ENCODE peak calls at places on chromosome 6, in four cellular contexts. L is K562, G is WTC11, Y is HepG2. N is an unnamed sample.

GRCh38 chr6:169803291-169803811 is 51.9 kb downstream of the ERMARD start:
- DNase-seq in L (no peak), G (no peak), Y (no peak), N (peak)

GRCh38 chr6:109486068-109486467 is 3.0 kb upstream of the ZBTB24 start:
- DNase-seq in L (no peak), G (no peak), Y (peak), N (no peak)

GRCh38 chr6:35194390-35194789 is 19.4 kb upstream of the SCUBE3 start:
- DNase-seq in L (no peak), G (no peak), Y (no peak), N (no peak)

GRCh38 chr6:37283786-37284185 is 25.8 kb upstream of the TMEM217 start:
- DNase-seq in L (no peak), G (no peak), Y (no peak), N (no peak)

GRCh38 chr6:84687487-84687886 is 76.9 kb downstream of the TBX18 start:
- DNase-seq in L (no peak), G (no peak), Y (no peak), N (no peak)

GRCh38 chr6:1424306-1424927 is 35.0 kb downstream of the FOXF2 start:
- DNase-seq in L (no peak), G (peak), Y (peak), N (no peak)

GRCh38 chr6:104537185-104537584 is 322.5 kb downstream of the HACE1 start:
- DNase-seq in L (no peak), G (no peak), Y (no peak), N (no peak)

GRCh38 chr6:34746104-34746846 is 11.0 kb upstream of the SNRPC start:
- DNase-seq in L (no peak), G (no peak), Y (no peak), N (no peak)

GRCh38 chr6:113530769-113531168 is 326.4 kb upstream of the MARCKS start:
- DNase-seq in L (no peak), G (no peak), Y (peak), N (no peak)

GRCh38 chr6:12635813-12636212 is 80.8 kb upstream of the PHACTR1 start:
- DNase-seq in L (no peak), G (no peak), Y (no peak), N (no peak)

GRCh38 chr6:128276311-128276710 is 244.1 kb downstream of the PTPRK start:
- DNase-seq in L (no peak), G (no peak), Y (no peak), N (no peak)

GRCh38 chr6:71551798-71552197 is 263.2 kb downstream of the OGFRL1 start:
- DNase-seq in L (no peak), G (no peak), Y (no peak), N (no peak)

GRCh38 chr6:32854376-32855178 is 585 bp downstream of the PSMB9 start:
- DNase-seq in L (no peak), G (no peak), Y (no peak), N (no peak)

DNA sequence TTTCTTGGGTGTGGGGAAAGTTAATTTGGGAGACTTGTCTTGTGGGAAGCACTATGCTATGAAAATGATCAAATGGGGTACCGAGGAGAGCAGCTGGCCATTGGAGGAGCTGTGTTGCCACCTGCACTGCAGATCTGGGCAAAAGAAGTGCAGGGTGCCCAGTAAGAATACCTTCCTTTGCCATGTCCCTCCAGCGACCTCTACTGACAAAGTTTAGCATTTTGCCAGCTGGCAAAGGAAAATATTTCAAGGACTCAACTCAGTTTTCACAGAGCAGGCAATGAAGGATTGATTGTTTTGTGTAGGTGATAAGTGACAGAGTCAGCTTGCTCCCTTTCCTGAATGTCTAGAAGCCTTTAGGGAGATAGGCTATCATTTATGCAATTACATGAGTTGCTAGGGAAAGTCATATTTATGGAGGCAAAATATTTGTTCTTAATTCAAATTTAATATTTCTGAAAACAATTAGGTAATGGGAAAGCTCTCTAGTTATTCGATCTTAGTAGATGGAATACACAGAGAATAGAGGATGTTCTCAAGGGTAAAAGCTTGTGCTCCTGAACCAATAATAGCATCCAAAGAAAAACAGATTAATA is 118.4 kb downstream of the FARS2 start:
- DNase-seq in L (peak), G (peak), Y (peak), N (peak)
- TF ChIP-seq CREM in L (no peak), G (no peak), Y (no peak), N (no peak)

DNA sequence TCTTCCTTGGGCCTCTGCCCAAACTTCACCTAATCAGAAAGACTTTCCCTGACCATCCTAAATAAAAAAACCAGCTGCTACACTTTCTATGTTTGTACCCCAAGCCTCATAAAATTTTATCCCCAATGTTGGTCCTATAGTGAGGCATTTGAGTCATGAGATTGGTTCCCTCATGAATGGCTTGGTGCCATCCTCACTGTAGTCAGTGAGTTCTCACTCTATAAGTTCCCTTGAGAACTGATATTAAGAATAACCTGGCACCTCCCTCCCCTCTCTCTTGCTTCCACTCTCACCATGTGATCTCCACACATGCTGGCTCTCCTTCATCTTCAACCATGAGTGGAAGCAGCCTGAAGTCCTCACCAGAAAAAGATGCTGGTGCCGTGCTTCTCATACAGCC is 316.9 kb upstream of the PRDM1 start:
- DNase-seq in L (no peak), G (no peak), Y (no peak), N (no peak)
- TF ChIP-seq CREM in L (no peak), G (no peak), Y (no peak), N (no peak)

DNA sequence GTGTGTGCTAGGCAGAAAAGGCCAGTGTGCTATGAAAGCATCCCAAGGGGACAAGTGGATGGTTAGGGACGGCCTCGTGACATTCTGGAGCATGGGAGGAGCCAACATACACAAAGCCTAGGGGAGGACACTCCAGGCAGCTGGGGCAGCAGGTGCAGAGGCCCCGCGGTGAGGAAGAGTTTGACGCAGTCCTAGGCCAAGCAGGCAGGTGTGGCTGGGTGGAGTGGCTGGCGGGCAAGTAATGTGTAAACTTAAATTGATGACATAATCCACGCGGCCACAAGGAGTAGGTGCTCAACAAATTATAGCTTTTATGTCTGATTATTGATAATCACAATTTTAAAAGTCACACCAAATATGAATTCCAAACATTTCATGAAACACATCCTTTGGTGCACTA is 93.6 kb downstream of the TMEM242 start:
- DNase-seq in L (no peak), G (peak), Y (no peak), N (no peak)
- TF ChIP-seq CREM in L (no peak), G (no peak), Y (no peak), N (no peak)

DNA sequence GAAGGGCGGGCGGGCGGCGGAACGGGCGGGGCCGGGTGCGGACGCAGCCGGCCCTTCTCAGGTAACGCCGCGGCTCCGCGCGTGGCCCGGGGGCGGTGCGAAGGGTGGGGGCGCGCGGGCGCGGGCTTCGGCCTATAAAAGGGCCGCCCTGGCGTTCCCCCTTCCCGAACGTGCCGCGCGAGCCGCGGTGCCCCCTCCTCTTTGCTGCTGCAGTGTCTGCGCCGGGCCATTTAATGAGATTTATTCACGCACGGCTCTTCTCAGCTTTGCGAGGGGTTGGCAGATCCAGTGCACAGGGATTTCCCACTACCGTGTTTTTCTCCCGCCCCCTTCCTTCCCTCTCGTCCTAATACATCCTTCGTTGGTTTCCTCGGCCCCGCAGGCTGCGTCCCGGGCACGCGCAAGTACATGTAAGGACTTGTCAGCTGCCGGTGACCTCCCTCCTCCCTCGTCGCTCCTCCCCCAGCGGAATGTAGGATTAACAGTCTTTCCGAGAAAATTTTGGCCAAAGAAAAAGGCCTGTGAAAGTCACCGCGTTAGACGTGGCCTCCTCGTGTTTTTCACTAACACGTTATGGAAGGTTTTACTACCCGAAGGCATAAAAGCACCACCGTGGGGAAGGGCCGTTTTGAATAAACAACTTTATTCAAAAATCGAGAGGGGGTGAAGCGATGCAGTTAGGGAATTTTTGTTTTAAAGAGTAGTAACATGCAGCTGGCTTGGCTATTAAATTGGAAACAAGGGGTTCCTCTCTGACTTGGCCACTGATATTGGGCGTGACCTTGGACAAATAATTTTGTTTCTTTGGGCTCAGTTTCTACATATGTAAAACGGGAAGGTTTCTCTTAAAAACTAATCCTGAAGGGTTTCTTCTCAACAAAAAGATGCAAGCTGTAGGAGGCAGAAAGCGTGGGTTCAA is 977 bp upstream of the REV3L start:
- DNase-seq in L (peak), G (peak), Y (peak), N (peak)
- TF ChIP-seq CREM in L (peak), G (no peak), Y (peak), N (no peak)

GRCh38 chr6:105806486-105806920 is 279.6 kb upstream of the PRDM1 start:
- DNase-seq in L (no peak), G (no peak), Y (no peak), N (no peak)
- TF ChIP-seq CREM in L (no peak), G (no peak), Y (no peak), N (no peak)

DNA sequence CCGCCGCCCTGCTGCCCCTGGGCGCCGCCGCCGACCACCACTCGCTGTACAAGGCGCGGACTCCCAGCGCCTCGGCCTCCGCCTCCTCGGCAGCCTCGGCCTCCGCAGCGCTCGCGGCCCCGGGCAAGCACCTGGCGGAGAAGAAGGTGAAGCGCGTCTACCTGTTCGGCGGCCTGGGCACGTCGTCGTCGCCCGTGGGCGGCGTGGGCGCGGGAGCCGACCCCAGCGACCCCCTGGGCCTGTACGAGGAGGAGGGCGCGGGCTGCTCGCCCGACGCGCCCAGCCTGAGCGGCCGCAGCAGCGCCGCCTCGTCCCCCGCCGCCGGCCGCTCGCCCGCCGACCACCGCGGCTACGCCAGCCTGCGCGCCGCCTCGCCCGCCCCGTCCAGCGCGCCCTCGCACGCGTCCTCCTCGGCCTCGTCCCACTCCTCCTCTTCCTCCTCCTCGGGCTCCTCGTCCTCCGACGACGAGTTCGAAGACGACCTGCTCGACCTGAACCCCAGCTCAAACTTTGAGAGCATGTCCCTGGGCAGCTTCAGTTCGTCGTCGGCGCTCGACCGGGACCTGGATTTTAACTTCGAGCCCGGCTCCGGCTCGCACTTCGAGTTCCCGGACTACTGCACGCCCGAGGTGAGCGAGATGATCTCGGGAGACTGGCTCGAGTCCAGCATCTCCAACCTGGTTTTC is 1.9 kb downstream of the SOX4 start:
- DNase-seq in L (no peak), G (peak), Y (no peak), N (no peak)
- TF ChIP-seq CREM in L (no peak), G (peak), Y (no peak), N (no peak)

GRCh38 chr6:40894962-40895799 is 143.8 kb downstream of the UNC5CL start:
- DNase-seq in L (peak), G (peak), Y (peak), N (no peak)

GRCh38 chr6:40899684-40900155 is 139.3 kb downstream of the UNC5CL start:
- DNase-seq in L (no peak), G (no peak), Y (peak), N (no peak)

GRCh38 chr6:40896696-40897095 is 142.3 kb downstream of the UNC5CL start:
- DNase-seq in L (no peak), G (no peak), Y (peak), N (no peak)

GRCh38 chr6:40898073-40898472 is 140.9 kb downstream of the UNC5CL start:
- DNase-seq in L (no peak), G (no peak), Y (no peak), N (no peak)

DNA sequence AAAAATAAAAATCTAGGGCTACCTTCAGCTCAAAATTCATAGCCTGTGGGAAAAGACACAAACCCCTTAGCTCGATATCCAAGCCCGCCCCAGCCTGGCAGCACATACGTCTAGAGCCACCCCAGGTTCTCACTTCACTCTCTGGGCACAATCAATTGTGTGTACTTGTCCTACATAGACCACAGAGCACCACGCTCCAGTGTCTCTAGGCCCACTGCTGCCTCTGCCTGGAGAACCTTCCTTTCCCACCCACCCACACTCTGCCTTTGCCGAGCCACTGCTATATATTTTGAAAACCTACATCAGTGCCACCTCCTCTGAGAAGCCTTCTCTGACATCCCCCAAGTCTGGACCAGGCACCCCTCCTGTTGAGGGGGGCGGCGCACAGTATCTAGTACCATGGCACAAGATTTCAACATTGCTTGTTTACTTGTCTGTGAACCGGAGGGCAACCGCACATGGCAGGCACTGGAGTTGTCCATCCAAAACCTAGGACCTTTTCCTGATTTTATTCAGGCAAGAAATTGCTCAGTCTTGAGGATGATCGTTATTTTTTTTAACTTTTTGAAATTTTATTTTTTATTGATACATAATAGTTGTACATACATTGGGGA is 141.5 kb downstream of the UNC5CL start:
- DNase-seq in L (no peak), G (no peak), Y (peak), N (no peak)
- TF ChIP-seq CREM in L (no peak), G (no peak), Y (peak), N (no peak)

DNA sequence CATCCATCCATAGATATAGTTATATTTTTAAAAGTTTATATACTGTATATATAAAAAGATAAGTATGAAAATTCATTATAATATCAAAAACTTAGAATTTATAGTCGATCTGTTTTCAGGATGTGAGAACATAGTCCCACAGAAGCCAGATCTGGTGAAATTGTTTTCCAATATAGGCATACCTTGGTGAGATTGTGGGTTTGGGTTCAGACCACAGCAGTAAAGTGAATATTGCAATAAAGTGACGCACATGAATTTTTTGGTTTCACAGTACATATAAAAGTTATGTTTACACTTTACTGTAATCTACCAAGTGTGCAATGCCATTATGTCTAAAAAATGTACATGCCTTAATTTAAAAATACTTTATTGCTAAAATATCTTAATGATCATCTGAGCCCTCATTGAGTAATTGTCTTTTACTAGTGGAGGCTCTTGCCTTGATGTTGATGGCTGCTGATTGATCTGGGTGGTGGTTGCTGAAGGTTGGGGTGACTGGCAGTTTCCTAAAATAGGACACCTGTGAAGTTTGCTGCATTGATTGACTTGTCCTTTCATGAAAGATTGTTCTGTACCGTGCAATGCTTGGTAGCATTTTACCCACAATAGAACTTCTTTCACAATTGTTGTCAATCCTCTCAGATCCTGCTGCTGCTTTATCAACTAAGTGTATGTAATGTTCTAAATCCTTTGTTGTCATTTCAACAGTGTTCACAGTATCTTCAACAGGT is 29.8 kb downstream of the AIG1 start:
- DNase-seq in L (no peak), G (no peak), Y (no peak), N (no peak)
- TF ChIP-seq CREM in L (no peak), G (no peak), Y (no peak), N (no peak)

DNA sequence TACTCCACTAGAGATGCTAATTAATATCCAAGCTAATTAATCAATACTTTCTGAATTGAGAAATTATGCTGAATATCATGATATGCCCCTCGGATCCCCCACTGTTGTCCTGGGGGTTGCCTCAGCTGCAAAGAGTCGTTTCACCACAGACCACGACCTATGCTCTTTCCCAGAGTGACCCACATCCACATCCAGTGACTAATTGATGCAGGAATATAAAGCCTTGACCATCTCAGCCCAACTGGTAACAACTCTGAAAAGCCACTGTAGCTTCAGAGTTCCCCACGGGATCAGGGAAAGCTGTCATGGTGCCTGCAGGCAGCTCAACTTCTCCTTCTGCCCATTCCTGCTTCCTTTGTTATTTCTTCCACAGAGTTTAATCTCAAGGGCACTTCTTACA is 116.9 kb downstream of the RWDD2A start:
- DNase-seq in L (no peak), G (no peak), Y (no peak), N (no peak)
- TF ChIP-seq CREM in L (no peak), G (no peak), Y (no peak), N (no peak)

GRCh38 chr6:137013738-137014602 is 30.8 kb downstream of the IL20RA start:
- DNase-seq in L (no peak), G (no peak), Y (peak), N (no peak)
- TF ChIP-seq CREM in L (no peak), G (no peak), Y (no peak), N (no peak)

N was measured in GM12878.